ENCODE peak calls at places on chromosomes 2 and 18, in five cellular contexts. J, R, P, A and B are unnamed samples.

GRCh38 chr2:151482310-151482709 is 72.6 kb downstream of the RIF1 start:
- DNase-seq in P (no peak), J (no peak), A (no peak), R (no peak), B (no peak)

GRCh38 chr2:3113769-3114168 is 263.8 kb downstream of the EIPR1 start:
- DNase-seq in P (no peak), J (no peak), R (no peak), A (no peak), B (no peak)

GRCh38 chr2:33395660-33396249 is 80.7 kb upstream of the RASGRP3 start:
- DNase-seq in J (no peak), P (peak), A (peak), R (peak), B (peak)

GRCh38 chr2:109128048-109128465 is 948 bp upstream of the SH3RF3 start:
- DNase-seq in P (peak), A (peak), J (peak), R (peak), B (peak)

GRCh38 chr2:159960413-159960812 is 102.0 kb downstream of the PLA2R1 start:
- DNase-seq in J (peak), A (no peak), R (peak), P (peak), B (peak)

GRCh38 chr2:30741576-30741975 is 65.7 kb downstream of the CAPN13 start:
- DNase-seq in J (no peak), P (no peak), R (no peak), A (peak), B (no peak)

GRCh38 chr2:40410695-40411094 is 41.2 kb downstream of the SLC8A1 start:
- DNase-seq in P (no peak), A (no peak), R (no peak), J (no peak), B (no peak)

GRCh38 chr2:163897799-163898198 is 162.0 kb upstream of the FIGN start:
- DNase-seq in J (no peak), P (no peak), R (no peak), A (no peak), B (no peak)

GRCh38 chr2:55585451-55586079 is 31.9 kb downstream of the PPP4R3B start:
- DNase-seq in J (no peak), P (peak), R (peak), A (no peak), B (peak)

GRCh38 chr2:227665189-227665940 is 1.2 kb upstream of the SCYGR5 start:
- DNase-seq in P (no peak), A (no peak), R (no peak), J (no peak), B (no peak)

GRCh38 chr18:61502472-61502871 is 169.2 kb downstream of the CDH20 start:
- DNase-seq in A (peak), J (no peak), R (peak), P (peak), B (peak)

GRCh38 chr2:218998414-218999002 is 5.3 kb upstream of the CRYBA2 start:
- DNase-seq in J (no peak), A (no peak), P (no peak), R (peak), B (no peak)

GRCh38 chr18:9466127-9466526 is 9.2 kb upstream of the RALBP1 start:
- DNase-seq in J (no peak), A (no peak), P (no peak), R (no peak), B (no peak)

GRCh38 chr2:8986327-8986976 is 17.0 kb downstream of the MBOAT2 start:
- DNase-seq in A (peak), R (no peak), P (no peak), J (no peak), B (no peak)

GRCh38 chr18:46555724-46556123 is 101.3 kb downstream of the LOXHD1 start:
- DNase-seq in A (peak), R (peak), J (no peak), P (peak), B (peak)

GRCh38 chr2:102033028-102033749 is 41.4 kb downstream of the IL1R2 start:
- DNase-seq in P (peak), J (no peak), R (peak), A (no peak), B (peak)

GRCh38 chr2:102081600-102081999 is 60.9 kb upstream of the IL1R1 start:
- DNase-seq in J (no peak), R (no peak), A (no peak), P (peak), B (no peak)

GRCh38 chr2:220504890-220505564 is 877.6 kb downstream of the SLC4A3 start:
- DNase-seq in J (no peak), P (peak), A (no peak), R (peak), B (peak)

GRCh38 chr2:176087330-176088047 is 3.7 kb upstream of the EVX2 start:
- DNase-seq in J (no peak), A (no peak), R (no peak), P (no peak), B (no peak)

GRCh38 chr2:75290600-75291140 is 91.3 kb upstream of the TACR1 start:
- DNase-seq in J (no peak), R (no peak), P (peak), A (no peak), B (no peak)

GRCh38 chr2:1505031-1505441 is 91.8 kb downstream of the TPO start:
- DNase-seq in A (no peak), J (no peak), P (no peak), R (no peak), B (no peak)

GRCh38 chr2:7887441-7887840 is 794.4 kb upstream of the ID2 start:
- DNase-seq in J (no peak), P (no peak), R (no peak), A (peak), B (no peak)

GRCh38 chr2:128734521-128735295 is 416.0 kb upstream of the HS6ST1 start:
- DNase-seq in J (peak), A (no peak), P (peak), R (no peak), B (no peak)

GRCh38 chr2:11750422-11750821 is 4.0 kb downstream of the LPIN1 start:
- DNase-seq in P (peak), J (peak), R (peak), A (no peak), B (peak)

GRCh38 chr2:102505290-102505689 is 32.3 kb downstream of the SLC9A4 start:
- DNase-seq in J (no peak), R (peak), A (no peak), P (no peak), B (peak)

GRCh38 chr2:172864182-172864581 is 128.5 kb downstream of the RAPGEF4 start:
- DNase-seq in J (no peak), R (peak), A (peak), P (peak), B (peak)

GRCh38 chr2:38095996-38096861 is 20.3 kb upstream of the CYP1B1 start:
- DNase-seq in J (no peak), P (peak), R (peak), A (no peak), B (peak)

GRCh38 chr2:138239902-138240595 is 261.5 kb upstream of the SPOPL start:
- DNase-seq in A (no peak), R (no peak), P (peak), J (no peak), B (no peak)

GRCh38 chr2:30662268-30663131 is 144.7 kb downstream of the CAPN13 start:
- DNase-seq in P (peak), A (no peak), J (no peak), R (peak), B (peak)

GRCh38 chr2:48398285-48399135 is 131.4 kb upstream of the STON1 start:
- DNase-seq in P (peak), J (no peak), R (peak), A (no peak), B (peak)

GRCh38 chr2:164771897-164772296 is 69.7 kb downstream of the COBLL1 start:
- DNase-seq in P (no peak), R (no peak), J (no peak), A (no peak), B (no peak)

GRCh38 chr2:95346236-95346737 is 49.1 kb downstream of the KCNIP3 start:
- DNase-seq in J (no peak), A (peak), R (no peak), P (peak), B (peak)

DNA sequence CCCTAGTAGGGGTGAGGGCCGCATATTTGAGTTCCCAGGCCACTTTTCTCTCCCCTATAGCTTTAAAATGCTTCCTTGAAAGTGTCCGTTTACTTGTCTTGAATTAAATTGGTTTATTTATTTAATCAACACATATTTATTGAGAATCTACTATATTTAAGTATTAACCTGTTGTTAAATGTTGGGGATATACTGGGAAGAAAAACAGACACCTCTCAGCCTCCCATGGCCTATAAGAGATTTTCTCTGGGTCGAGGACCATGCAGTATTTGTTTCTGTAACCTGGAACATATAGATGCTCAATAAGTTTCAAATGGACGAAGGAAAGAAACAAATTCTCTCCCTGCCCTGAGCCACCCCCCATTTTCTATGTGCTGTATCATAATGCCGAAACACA is 98.6 kb downstream of the INSIG2 start:
- DNase-seq in A (no peak), P (no peak), J (no peak), R (no peak), B (no peak)
- H3K4me3 ChIP-seq in A (no peak), P (peak), J (no peak), R (peak), B (peak)

GRCh38 chr2:43791035-43791434 is 17.2 kb downstream of the DYNC2LI1 start:
- DNase-seq in R (no peak), A (no peak), J (no peak), P (no peak), B (no peak)
- TF ChIP-seq CTCF in R (no peak), A (no peak), J (no peak), P (no peak), B (no peak)

GRCh38 chr2:144511222-144511855 is 8.6 kb downstream of the ZEB2 start:
- DNase-seq in P (no peak), A (no peak), R (no peak), J (no peak), B (no peak)
- H3K4me3 ChIP-seq in P (peak), A (no peak), R (no peak), J (no peak), B (no peak)

GRCh38 chr2:10145519-10146357 is 23.2 kb downstream of the RRM2 start:
- DNase-seq in A (no peak), P (no peak), J (no peak), R (no peak), B (no peak)
- TF ChIP-seq CTCF in A (no peak), P (no peak), J (no peak), R (no peak), B (no peak)

GRCh38 chr2:64262816-64263215 is 118.6 kb upstream of the PELI1 start:
- DNase-seq in J (no peak), R (no peak), A (no peak), P (no peak), B (no peak)
- H3K4me3 ChIP-seq in J (no peak), R (no peak), A (no peak), P (no peak), B (no peak)

DNA sequence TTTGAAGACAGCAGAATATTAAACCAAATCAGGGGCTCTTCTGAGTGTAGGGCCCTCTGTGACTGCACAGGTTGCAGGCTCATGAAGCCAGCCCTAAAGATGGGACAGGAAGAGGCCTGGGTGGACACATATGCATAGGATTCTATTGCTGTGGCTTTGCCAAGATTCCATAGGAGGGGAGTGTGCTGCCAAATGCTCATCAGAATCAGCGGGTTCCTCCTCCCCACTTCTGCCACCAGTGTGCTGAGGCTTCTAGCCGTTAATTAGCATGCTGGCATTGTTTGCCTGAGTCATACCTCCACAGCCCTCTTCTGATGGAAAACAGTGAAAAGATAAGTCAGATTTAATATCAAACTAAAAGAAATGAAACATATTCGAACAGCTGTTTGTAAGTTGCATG is 103.9 kb upstream of the TMEFF2 start:
- DNase-seq in J (no peak), R (no peak), P (peak), A (no peak), B (peak)
- TF ChIP-seq CTCF in J (no peak), R (no peak), P (no peak), A (no peak), B (no peak)

DNA sequence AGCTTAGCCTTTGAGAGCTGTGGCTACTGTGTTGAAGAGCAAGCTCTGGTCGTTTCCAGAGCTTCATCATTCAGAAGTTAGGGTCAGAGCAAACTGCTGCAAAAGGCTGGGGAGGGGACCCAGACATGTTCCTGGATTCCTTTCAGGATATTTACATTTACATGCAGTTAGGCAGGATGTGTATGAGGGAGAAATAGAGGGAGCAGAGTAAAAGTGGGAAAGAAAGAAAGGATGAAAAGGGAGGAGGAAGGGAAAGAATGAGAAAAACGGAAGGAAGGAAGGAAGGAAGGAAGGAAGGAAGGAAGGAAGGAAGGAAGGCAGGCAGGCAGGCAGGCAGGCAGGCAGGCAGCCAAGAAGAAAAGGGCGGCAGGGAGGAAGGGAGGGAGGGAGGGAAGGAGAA is 70.1 kb downstream of the NCKAP5 start:
- DNase-seq in J (no peak), A (no peak), R (no peak), P (no peak), B (no peak)
- H3K4me3 ChIP-seq in J (no peak), A (no peak), R (no peak), P (no peak), B (no peak)

DNA sequence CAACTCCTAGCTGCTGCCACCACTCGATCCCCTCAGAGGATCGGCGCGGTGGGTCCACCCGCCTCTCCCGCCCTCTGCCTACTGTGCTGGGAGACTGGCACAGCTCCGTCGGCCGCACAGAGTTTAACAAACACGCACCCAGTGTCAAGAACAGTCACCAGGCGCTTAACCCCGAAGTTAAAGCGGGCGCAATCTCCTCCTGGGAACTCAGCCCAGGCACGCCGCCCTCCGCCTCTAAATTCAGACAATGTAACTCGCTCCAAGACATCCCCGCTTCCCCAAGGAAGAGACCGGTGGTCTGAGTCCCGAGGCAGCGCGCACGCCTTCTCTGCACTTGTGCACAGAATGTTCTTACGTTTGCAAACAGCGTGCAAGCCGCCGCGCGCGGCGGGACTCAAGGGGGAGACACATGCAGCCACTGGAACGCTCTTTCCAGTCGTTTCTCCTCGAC is 533 bp downstream of the CXCR4 start:
- DNase-seq in J (no peak), P (peak), R (no peak), A (peak), B (peak)
- TF ChIP-seq CTCF in J (peak), P (no peak), R (no peak), A (peak), B (no peak)